ENCODE peak calls at places on chromosomes 12 and 14, in nine cellular contexts. W is EL; D is stimulated activated CD8-positive, alpha-beta memory T cell treated with anti-CD3 and anti-CD28 coated beads, Interleukin-15, amount 100 ng/mL, for 4 hours; R is pulmonary artery endothelial cell; Y is GM12878; M is foreskin keratinocyte; U is stimulated activated CD4-positive, alpha-beta T cell treated with anti-CD3 and anti-CD28 coated beads, Interleukin-12 subunit alpha, Interleukin-12 subunit beta, amount 100 ng/mL, for 24 hours; Q is psoas muscle; L is NCI-H1436. C is an unnamed sample.

GRCh38 chr12:120075034-120075616 is 41.4 kb downstream of the RAB35 start:
- DNase-seq in M (no peak), R (no peak), Q (no peak), Y (no peak), U (no peak), D (no peak), W (no peak), L (no peak), C (no peak)

GRCh38 chr12:111442301-111443045 is 36.8 kb downstream of the SH2B3 start:
- DNase-seq in M (no peak), W (no peak), L (no peak), R (no peak), Q (no peak), D (no peak), U (no peak), Y (no peak), C (no peak)

GRCh38 chr12:126347421-126347820 is 1282.2 kb downstream of the AACS start:
- DNase-seq in D (no peak), Q (no peak), Y (no peak), M (no peak), U (no peak), L (no peak), W (no peak), R (no peak), C (no peak)

GRCh38 chr12:114913871-114914801 is 230.2 kb upstream of the TBX3 start:
- DNase-seq in Q (no peak), R (no peak), M (peak), W (peak), Y (no peak), L (no peak), D (no peak), U (no peak), C (no peak)

GRCh38 chr12:85733441-85733840 is 102.8 kb downstream of the RASSF9 start:
- DNase-seq in M (peak), Y (no peak), L (no peak), R (no peak), Q (no peak), D (no peak), W (peak), U (no peak), C (no peak)

GRCh38 chr14:60106341-60106740 is 14.6 kb downstream of the PCNX4 start:
- DNase-seq in M (no peak), L (no peak), D (no peak), Y (no peak), U (no peak), R (no peak), W (peak), Q (no peak), C (no peak)

GRCh38 chr12:88300931-88301330 is 158.8 kb downstream of the TMTC3 start:
- DNase-seq in M (no peak), W (no peak), L (no peak), R (no peak), Q (no peak), U (no peak), D (no peak), Y (no peak), C (no peak)

GRCh38 chr12:56061982-56062381 is 18.0 kb upstream of the ERBB3 start:
- DNase-seq in L (no peak), D (no peak), W (no peak), M (peak), Q (no peak), R (no peak), U (no peak), Y (no peak), C (no peak)

GRCh38 chr12:5965950-5966383 is 20.9 kb upstream of the ANO2 start:
- DNase-seq in Q (no peak), U (peak), Y (no peak), R (no peak), D (no peak), W (peak), L (peak), M (peak), C (peak)

GRCh38 chr12:22395666-22396065 is 61.2 kb upstream of the ST8SIA1 start:
- DNase-seq in L (no peak), U (no peak), Y (no peak), M (no peak), R (no peak), W (no peak), D (no peak), Q (no peak), C (no peak)

GRCh38 chr14:70822706-70823185 is 13.4 kb upstream of the MAP3K9 start:
- DNase-seq in Q (no peak), W (peak), D (no peak), M (no peak), U (no peak), Y (no peak), L (peak), R (no peak), C (no peak)

GRCh38 chr12:2301531-2302461 is 249.0 kb downstream of the CACNA1C start:
- DNase-seq in U (no peak), D (no peak), R (no peak), L (no peak), Q (no peak), M (no peak), Y (no peak), W (peak), C (no peak)

GRCh38 chr12:26056335-26056734 is 68.5 kb downstream of the BHLHE41 start:
- DNase-seq in U (no peak), R (peak), W (peak), M (peak), Q (no peak), L (no peak), Y (no peak), D (no peak), C (no peak)

GRCh38 chr14:72451081-72451972 is 442.6 kb downstream of the DPF3 start:
- DNase-seq in Q (no peak), U (no peak), L (no peak), M (no peak), D (peak), R (no peak), W (no peak), Y (peak), C (peak)

GRCh38 chr12:23662966-23663365 is 286.5 kb downstream of the SOX5 start:
- DNase-seq in W (no peak), L (no peak), Q (no peak), M (no peak), U (no peak), R (no peak), Y (no peak), D (no peak), C (no peak)

GRCh38 chr12:47155457-47156166 is 75.9 kb upstream of the AMIGO2 start:
- DNase-seq in Y (no peak), L (peak), Q (no peak), D (no peak), M (no peak), W (no peak), U (no peak), R (peak), C (no peak)

GRCh38 chr14:71555654-71556559 is 376.3 kb upstream of the RGS6 start:
- DNase-seq in Y (peak), W (peak), U (peak), Q (no peak), M (peak), L (no peak), D (peak), R (no peak), C (peak)

GRCh38 chr12:52186135-52186840 is 5.5 kb downstream of the KRT80 start:
- DNase-seq in W (peak), D (no peak), Q (no peak), R (peak), L (no peak), M (peak), U (no peak), Y (no peak), C (no peak)

GRCh38 chr14:103066399-103066798 is 9.1 kb upstream of the CDC42BPB start:
- DNase-seq in R (peak), M (no peak), U (no peak), Y (no peak), W (no peak), L (no peak), Q (peak), D (no peak), C (no peak)

GRCh38 chr14:57058319-57058718 is 210.4 kb downstream of the EXOC5 start:
- DNase-seq in D (no peak), W (no peak), U (no peak), Q (no peak), Y (no peak), R (no peak), M (no peak), L (no peak), C (no peak)

GRCh38 chr12:1934068-1934467 is 15.6 kb upstream of the CACNA2D4 start:
- DNase-seq in L (no peak), U (no peak), Q (no peak), R (no peak), W (no peak), D (no peak), M (no peak), Y (no peak), C (no peak)

GRCh38 chr12:40013292-40013691 is 92.6 kb downstream of the SLC2A13 start:
- DNase-seq in D (no peak), W (no peak), R (no peak), U (no peak), M (no peak), Y (no peak), L (no peak), Q (no peak), C (no peak)

GRCh38 chr14:74401504-74402241 is 24.3 kb downstream of the SYNDIG1L start:
- DNase-seq in Q (peak), M (no peak), W (peak), L (no peak), R (no peak), D (peak), U (peak), Y (peak), C (peak)

GRCh38 chr14:102591372-102591943 is 991 bp upstream of the RCOR1 start:
- DNase-seq in R (no peak), L (no peak), Q (peak), D (no peak), M (no peak), U (no peak), W (peak), Y (no peak), C (peak)

GRCh38 chr12:115155665-115156645 is 472.0 kb upstream of the TBX3 start:
- DNase-seq in L (no peak), W (peak), Q (no peak), D (no peak), R (no peak), U (no peak), Y (no peak), M (peak), C (no peak)

GRCh38 chr14:53927171-53927570 is 29.5 kb downstream of the BMP4 start:
- DNase-seq in Y (no peak), W (peak), R (no peak), U (no peak), L (no peak), Q (no peak), M (no peak), D (no peak), C (no peak)

GRCh38 chr12:79547044-79547734 is 143.6 kb downstream of the PAWR start:
- DNase-seq in D (no peak), R (peak), M (peak), Y (no peak), L (no peak), U (no peak), Q (no peak), W (peak), C (no peak)

GRCh38 chr12:10304161-10304574 is 3.5 kb upstream of the KLRD1 start:
- DNase-seq in L (no peak), M (peak), U (no peak), W (peak), Q (no peak), R (no peak), Y (no peak), D (no peak), C (peak)

GRCh38 chr12:56221757-56222530 is at the start of gene RNF41:
- DNase-seq in D (peak), L (peak), Q (peak), U (peak), W (peak), M (peak), Y (peak), R (peak), C (peak)

GRCh38 chr12:237026-237815 is 23.3 kb upstream of the SLC6A12 start:
- DNase-seq in L (no peak), R (no peak), Q (no peak), Y (no peak), M (no peak), D (no peak), U (no peak), W (no peak), C (no peak)

GRCh38 chr14:68945585-68946289 is 33.4 kb downstream of the ACTN1 start:
- DNase-seq in Y (no peak), M (no peak), U (no peak), D (no peak), L (no peak), W (no peak), Q (no peak), R (no peak), C (peak)

GRCh38 chr12:43306066-43306465 is 245.9 kb downstream of the ADAMTS20 start:
- DNase-seq in R (peak), D (no peak), Q (peak), M (peak), W (peak), L (no peak), U (no peak), Y (no peak), C (no peak)

GRCh38 chr14:36509056-36509917 is 10.7 kb downstream of the NKX2-1 start:
- DNase-seq in U (no peak), R (no peak), W (no peak), Q (no peak), Y (no peak), M (no peak), L (no peak), D (no peak), C (no peak)

GRCh38 chr12:58452546-58452945 is 467.8 kb downstream of the LRIG3 start:
- DNase-seq in W (peak), R (no peak), Q (no peak), U (no peak), M (no peak), Y (no peak), D (no peak), L (no peak), C (no peak)